ENCODE peak calls at places on chromosomes 2 and 18, in four cellular contexts. One of them, this sample, is unnamed.

GRCh38 chr2:238601433-238602222 is 174.9 kb downstream of the ASB1 start:
- DNase-seq in stimulated activated naive B cell treated with anti-CD40 and anti-IgM and Interleukin-4, amounts not matched to agents 10 μg/mL and 1 μg/mL and 100 μg/mL, for 72 hours: no peak
- DNase-seq in upper lobe of right lung: no peak
- DNase-seq in ascending aorta: peak
- DNase-seq in this sample: peak

GRCh38 chr18:374735-375168 is 106.9 kb upstream of the THOC1 start:
- DNase-seq in ascending aorta: no peak
- DNase-seq in upper lobe of right lung: no peak
- DNase-seq in stimulated activated naive B cell treated with anti-CD40 and anti-IgM and Interleukin-4, amounts not matched to agents 10 μg/mL and 1 μg/mL and 100 μg/mL, for 72 hours: no peak
- DNase-seq in this sample: no peak

GRCh38 chr18:70490008-70490933 is 201.4 kb downstream of the SOCS6 start:
- DNase-seq in upper lobe of right lung: no peak
- DNase-seq in stimulated activated naive B cell treated with anti-CD40 and anti-IgM and Interleukin-4, amounts not matched to agents 10 μg/mL and 1 μg/mL and 100 μg/mL, for 72 hours: no peak
- DNase-seq in ascending aorta: no peak
- DNase-seq in this sample: no peak

GRCh38 chr2:41867553-41867952 is 180.3 kb upstream of the PKDCC start:
- DNase-seq in stimulated activated naive B cell treated with anti-CD40 and anti-IgM and Interleukin-4, amounts not matched to agents 10 μg/mL and 1 μg/mL and 100 μg/mL, for 72 hours: no peak
- DNase-seq in upper lobe of right lung: no peak
- DNase-seq in ascending aorta: no peak
- DNase-seq in this sample: no peak

GRCh38 chr2:134253117-134253704 is 661 bp upstream of the MGAT5 start:
- DNase-seq in upper lobe of right lung: no peak
- DNase-seq in stimulated activated naive B cell treated with anti-CD40 and anti-IgM and Interleukin-4, amounts not matched to agents 10 μg/mL and 1 μg/mL and 100 μg/mL, for 72 hours: peak
- DNase-seq in ascending aorta: no peak
- DNase-seq in this sample: no peak

GRCh38 chr2:96970910-96971309 is 15.5 kb downstream of the FAM178B start:
- DNase-seq in stimulated activated naive B cell treated with anti-CD40 and anti-IgM and Interleukin-4, amounts not matched to agents 10 μg/mL and 1 μg/mL and 100 μg/mL, for 72 hours: no peak
- DNase-seq in upper lobe of right lung: peak
- DNase-seq in ascending aorta: no peak
- DNase-seq in this sample: no peak

GRCh38 chr2:100780203-100781008 is 39.5 kb upstream of the NPAS2 start:
- DNase-seq in ascending aorta: no peak
- DNase-seq in stimulated activated naive B cell treated with anti-CD40 and anti-IgM and Interleukin-4, amounts not matched to agents 10 μg/mL and 1 μg/mL and 100 μg/mL, for 72 hours: no peak
- DNase-seq in upper lobe of right lung: no peak
- DNase-seq in this sample: no peak

GRCh38 chr18:13620206-13620672 is 106.1 kb downstream of the FAM210A start:
- DNase-seq in ascending aorta: no peak
- DNase-seq in upper lobe of right lung: no peak
- DNase-seq in stimulated activated naive B cell treated with anti-CD40 and anti-IgM and Interleukin-4, amounts not matched to agents 10 μg/mL and 1 μg/mL and 100 μg/mL, for 72 hours: no peak
- DNase-seq in this sample: no peak

GRCh38 chr2:130391058-130391871 is 35.4 kb downstream of the PTPN18 start:
- DNase-seq in ascending aorta: peak
- DNase-seq in stimulated activated naive B cell treated with anti-CD40 and anti-IgM and Interleukin-4, amounts not matched to agents 10 μg/mL and 1 μg/mL and 100 μg/mL, for 72 hours: peak
- DNase-seq in upper lobe of right lung: peak
- DNase-seq in this sample: peak

GRCh38 chr18:7946724-7947377 is 379.7 kb downstream of the PTPRM start:
- DNase-seq in upper lobe of right lung: no peak
- DNase-seq in stimulated activated naive B cell treated with anti-CD40 and anti-IgM and Interleukin-4, amounts not matched to agents 10 μg/mL and 1 μg/mL and 100 μg/mL, for 72 hours: no peak
- DNase-seq in ascending aorta: no peak
- DNase-seq in this sample: no peak